ENCODE peak calls at places on chromosomes 16 and 17, in eight cellular contexts. Y is prostate gland, N is HL-60, C is AG04450, K is DND-41, F is Panc1, J is neural crest cell, H is progenitor cell of endocrine pancreas. X is an unnamed sample.

GRCh38 chr17:18184143-18185007 is 747 bp downstream of the ALKBH5 start:
- DNase-seq in K (peak; percentile 59), J (no peak), Y (peak; percentile 27), F (no peak), C (no peak), N (peak; percentile 27), H (no peak), X (no peak)

GRCh38 chr17:41421116-41421515 is 3.3 kb downstream of the KRT37 start:
- DNase-seq in N (no peak), H (no peak), J (no peak), Y (peak; percentile 71), F (no peak), K (no peak), C (no peak), X (no peak)

GRCh38 chr17:12627776-12628491 is 37.8 kb upstream of the MYOCD start:
- DNase-seq in F (no peak), N (no peak), H (no peak), J (no peak), C (no peak), K (no peak), Y (no peak), X (no peak)

GRCh38 chr16:58196898-58197313 is 1.0 kb downstream of the CSNK2A2 start:
- DNase-seq in C (no peak), K (peak; percentile 12), F (no peak), H (no peak), J (no peak), Y (no peak), N (no peak), X (no peak)

GRCh38 chr17:12118617-12119016 is 97.9 kb downstream of the MAP2K4 start:
- DNase-seq in N (no peak), C (no peak), J (no peak), H (no peak), K (no peak), Y (no peak), F (no peak), X (no peak)

GRCh38 chr16:31333686-31334649 is 21.0 kb upstream of the ITGAX start:
- DNase-seq in K (peak; percentile 11), F (peak; percentile 27), N (no peak), Y (no peak), H (no peak), J (no peak), C (no peak), X (peak; percentile 67)

GRCh38 chr17:18021372-18021771 is 17.6 kb downstream of the ATPAF2 start:
- DNase-seq in F (no peak), N (no peak), Y (no peak), J (no peak), K (no peak), H (no peak), C (no peak), X (no peak)

GRCh38 chr17:48478224-48479013 is 48.4 kb upstream of the SKAP1 start:
- DNase-seq in H (no peak), J (no peak), K (no peak), F (no peak), C (no peak), Y (no peak), N (peak; percentile 89), X (no peak)

GRCh38 chr17:81735181-81736102 is 23.4 kb downstream of the SLC25A10 start:
- DNase-seq in Y (peak; percentile 49), N (peak; percentile 100), F (no peak), J (no peak), H (no peak), C (no peak), K (no peak), X (peak; percentile 84)

GRCh38 chr16:75398333-75398732 is 35.0 kb downstream of the CFDP1 start:
- DNase-seq in K (no peak), N (no peak), H (no peak), Y (no peak), J (no peak), F (no peak), C (no peak), X (no peak)

GRCh38 chr16:27378871-27379580 is 22.9 kb upstream of the IL21R start:
- DNase-seq in N (no peak), J (no peak), C (no peak), K (peak; percentile 33), H (no peak), F (no peak), Y (no peak), X (no peak)

GRCh38 chr17:63774982-63775290 is 966 bp downstream of the DDX42 start:
- DNase-seq in N (no peak), C (no peak), F (no peak), K (peak; percentile 24), Y (no peak), J (no peak), H (no peak), X (no peak)

GRCh38 chr16:52574105-52574437 is 27.1 kb upstream of the TOX3 start:
- DNase-seq in J (no peak), F (no peak), Y (no peak), K (no peak), H (no peak), C (no peak), N (no peak), X (no peak)

GRCh38 chr17:13393841-13394710 is 207.7 kb downstream of the HS3ST3A1 start:
- DNase-seq in F (no peak), K (no peak), Y (no peak), H (no peak), J (no peak), N (no peak), C (peak; percentile 70), X (no peak)

DNA sequence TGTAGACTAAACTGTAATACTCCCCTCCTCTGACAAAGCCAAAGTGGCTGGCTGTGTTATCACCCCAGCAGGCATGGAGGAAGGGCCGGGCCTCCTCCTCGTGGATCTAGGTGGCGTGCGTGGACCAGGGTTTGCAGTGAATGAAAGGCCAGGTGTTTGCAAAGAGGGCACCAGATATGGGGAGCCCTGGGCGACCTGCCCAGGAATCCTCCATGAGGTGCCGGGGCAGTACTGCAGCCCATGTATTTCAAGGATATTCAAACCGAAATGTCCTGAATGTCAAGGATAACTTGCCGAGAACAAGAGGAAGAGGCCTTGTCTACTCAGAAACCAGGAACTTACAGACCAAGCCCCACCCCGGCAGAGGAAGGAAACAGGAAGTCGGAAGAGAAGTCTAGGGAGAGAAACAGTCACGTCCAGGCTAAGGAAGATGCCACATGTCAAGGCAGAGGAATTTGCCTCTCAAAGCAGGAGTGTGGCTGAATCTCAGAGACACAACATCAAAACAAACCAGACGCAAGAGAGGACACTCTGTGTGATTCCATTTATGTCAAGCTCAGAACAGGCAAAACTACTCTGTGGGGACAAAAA is 13.7 kb upstream of the OSGIN1 start:
- DNase-seq in N (no peak), Y (no peak), K (no peak), J (no peak), C (no peak), F (no peak), H (no peak), X (no peak)
- TF ChIP-seq CTCF in N (no peak), Y (no peak), K (no peak), J (no peak), C (no peak), F (no peak), H (no peak), X (no peak)

DNA sequence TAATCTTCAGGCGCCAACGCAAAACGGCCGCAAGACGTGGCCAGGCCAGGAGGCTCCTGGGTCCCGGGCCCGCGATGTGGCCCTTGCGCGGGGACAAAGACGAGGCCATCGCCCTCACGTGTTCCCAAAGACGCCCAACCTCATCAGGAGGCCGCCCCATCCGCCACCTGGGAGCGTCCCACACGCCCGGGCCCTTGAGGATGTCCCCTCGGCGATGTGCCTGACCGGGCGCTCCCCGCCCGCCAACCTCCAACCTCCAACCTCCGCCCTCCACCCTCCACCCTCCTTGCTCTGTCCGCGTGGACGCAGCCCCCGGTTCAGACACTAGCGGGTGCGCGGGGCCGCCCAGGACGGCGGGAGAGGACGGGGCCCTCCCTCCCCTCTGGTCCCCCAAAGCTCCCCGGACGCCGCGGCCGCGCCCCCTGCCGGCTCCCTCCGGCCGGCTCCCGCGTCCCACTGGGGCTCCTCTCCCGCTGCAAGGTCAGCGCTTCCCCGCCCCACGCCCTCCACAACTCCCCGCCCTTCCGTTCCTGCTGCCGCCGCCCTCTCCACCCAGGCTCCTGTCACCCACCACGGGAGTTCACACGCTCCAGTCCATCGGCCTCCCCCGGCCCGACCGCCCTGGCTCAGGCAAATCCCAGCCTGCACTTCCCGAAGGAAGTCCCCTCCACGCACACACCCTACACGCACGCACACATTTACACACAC is 250.8 kb upstream of the RPL38 start:
- DNase-seq in K (no peak), H (peak; percentile 67), Y (no peak), J (peak; percentile 73), N (no peak), F (no peak), C (no peak), X (no peak)
- TF ChIP-seq CTCF in K (no peak), H (peak; percentile 74), Y (no peak), J (peak; percentile 67), N (no peak), F (peak; percentile 30), C (no peak), X (peak; percentile 37)

GRCh38 chr17:34397265-34397664 is 34.2 kb upstream of the CCL1 start:
- DNase-seq in Y (no peak), F (no peak), K (no peak), C (no peak), J (no peak), H (no peak), N (no peak), X (no peak)
- TF ChIP-seq CTCF in Y (no peak), F (no peak), K (peak; percentile 37), C (no peak), J (peak; percentile 28), H (no peak), N (no peak), X (no peak)

GRCh38 chr17:42531455-42532354 is 4.3 kb upstream of the NAGLU start:
- DNase-seq in K (peak; percentile 60), C (no peak), J (peak; percentile 47), Y (no peak), H (peak; percentile 42), F (no peak), N (no peak), X (no peak)
- TF ChIP-seq CTCF in K (peak; percentile 45), C (peak; percentile 36), J (peak; percentile 62), Y (peak; percentile 75), H (peak; percentile 54), F (peak; percentile 49), N (no peak), X (peak; percentile 51)

GRCh38 chr17:65277576-65277975 is 140.4 kb downstream of the RGS9 start:
- DNase-seq in Y (no peak), C (no peak), K (no peak), H (no peak), J (no peak), N (no peak), F (no peak), X (peak; percentile 48)

GRCh38 chr17:65283704-65284103 is 146.5 kb downstream of the RGS9 start:
- DNase-seq in N (no peak), K (no peak), C (no peak), J (no peak), H (no peak), F (no peak), Y (no peak), X (peak; percentile 49)

GRCh38 chr17:65279456-65279855 is 142.3 kb downstream of the RGS9 start:
- DNase-seq in N (no peak), K (no peak), Y (no peak), J (no peak), F (no peak), C (no peak), H (no peak), X (peak; percentile 51)

GRCh38 chr17:65278820-65279184 is 141.6 kb downstream of the RGS9 start:
- DNase-seq in N (no peak), K (no peak), F (no peak), J (no peak), C (no peak), Y (no peak), H (no peak), X (peak; percentile 66)

GRCh38 chr17:65278050-65278819 is 141.1 kb downstream of the RGS9 start:
- DNase-seq in Y (peak; percentile 44), F (no peak), K (no peak), J (peak; percentile 65), N (no peak), C (no peak), H (peak; percentile 41), X (peak; percentile 84)
- TF ChIP-seq CTCF in Y (peak; percentile 64), F (peak; percentile 70), K (peak; percentile 59), J (peak; percentile 83), N (no peak), C (peak; percentile 79), H (peak; percentile 81), X (peak; percentile 66)